ENCODE peak calls at places on chromosomes 2 and 18, in seven cellular contexts. G is astrocyte of the spinal cord, O is thyroid gland, L is HFF-Myc, H is heart left ventricle, U is prostate gland, J is neural crest cell. K is an unnamed sample.

GRCh38 chr18:69787825-69788547 is 159.7 kb downstream of the CD226 start:
- DNase-seq in G (peak), O (no peak), L (no peak), H (no peak), U (no peak), J (no peak), K (no peak)

GRCh38 chr2:53498210-53498609 is 269.4 kb upstream of the CHAC2 start:
- DNase-seq in G (peak), O (no peak), L (no peak), H (no peak), U (peak), J (no peak), K (no peak)

GRCh38 chr18:55489034-55489741 is 98.8 kb downstream of the TCF4 start:
- DNase-seq in G (no peak), O (no peak), L (no peak), H (no peak), U (no peak), J (no peak), K (no peak)

GRCh38 chr2:36373149-36373880 is 17.7 kb downstream of the CRIM1 start:
- DNase-seq in G (peak), O (peak), L (no peak), H (no peak), U (peak), J (no peak), K (no peak)

GRCh38 chr18:12598181-12598921 is 59.6 kb downstream of the SPIRE1 start:
- DNase-seq in G (peak), O (no peak), L (no peak), H (no peak), U (no peak), J (no peak), K (no peak)

GRCh38 chr2:231556981-231557380 is 26.7 kb upstream of the NMUR1 start:
- DNase-seq in G (no peak), O (no peak), L (no peak), H (no peak), U (no peak), J (no peak), K (no peak)

GRCh38 chr2:76985387-76986136 is 536.6 kb downstream of the LRRTM4 start:
- DNase-seq in G (no peak), O (no peak), L (no peak), H (no peak), U (no peak), J (no peak), K (no peak)

GRCh38 chr18:48949606-48950535 is 894 bp downstream of the SMAD7 start:
- DNase-seq in G (peak), O (peak), L (no peak), H (no peak), U (no peak), J (peak), K (peak)

GRCh38 chr2:124258481-124258880 is 233.4 kb downstream of the CNTNAP5 start:
- DNase-seq in G (peak), O (no peak), L (no peak), H (no peak), U (no peak), J (no peak), K (no peak)

GRCh38 chr2:151774506-151774905 is 40.2 kb upstream of the NEB start:
- DNase-seq in G (peak), O (no peak), L (peak), H (no peak), U (no peak), J (no peak), K (no peak)

GRCh38 chr2:167749016-167749415 is 498.4 kb downstream of the STK39 start:
- DNase-seq in G (no peak), O (no peak), L (no peak), H (no peak), U (no peak), J (no peak), K (no peak)

GRCh38 chr2:159199236-159199635 is 87.3 kb downstream of the WDSUB1 start:
- DNase-seq in G (no peak), O (no peak), L (no peak), H (no peak), U (no peak), J (no peak), K (no peak)

GRCh38 chr18:55234366-55235093 is 275.3 kb upstream of the CCDC68 start:
- DNase-seq in G (peak), O (peak), L (peak), H (peak), U (peak), J (peak), K (peak)

GRCh38 chr2:16326736-16327300 is 338.8 kb downstream of the CYRIA start:
- DNase-seq in G (no peak), O (no peak), L (no peak), H (no peak), U (no peak), J (no peak), K (no peak)

GRCh38 chr18:26657618-26658581 is 109.5 kb upstream of the KCTD1 start:
- DNase-seq in G (no peak), O (no peak), L (no peak), H (no peak), U (no peak), J (no peak), K (no peak)

GRCh38 chr2:10012963-10013461 is 30.3 kb upstream of the KLF11 start:
- DNase-seq in G (no peak), O (no peak), L (no peak), H (no peak), U (no peak), J (no peak), K (no peak)

GRCh38 chr18:24818451-24818850 is 358.0 kb downstream of the HRH4 start:
- DNase-seq in G (no peak), O (no peak), L (no peak), H (no peak), U (no peak), J (no peak), K (no peak)

K was measured in left ventricle myocardium superior.